ENCODE peak calls at places on chromosomes 16 and 17, in six cellular contexts. F is effector CD4-positive, alpha-beta T cell; K is GM23338; P is ascending aorta; G is G401; U is NCI-H1436 treated with DMSO at 0.1 percent for 48 hours. I is an unnamed sample.

GRCh38 chr17:35713069-35713728 is 18.2 kb upstream of the RASL10B start:
- DNase-seq in F (no peak), K (no peak), P (peak), G (no peak), U (no peak), I (no peak)

GRCh38 chr16:9364721-9365693 is 273.6 kb downstream of the HAPSTR1 start:
- DNase-seq in F (no peak), K (no peak), P (peak), G (peak), U (no peak), I (no peak)

GRCh38 chr16:89581045-89581695 is 5.6 kb downstream of the CPNE7 start:
- DNase-seq in F (no peak), K (no peak), P (no peak), G (no peak), U (no peak), I (no peak)

GRCh38 chr16:89047331-89048086 is 46.1 kb upstream of the ACSF3 start:
- DNase-seq in F (no peak), K (no peak), P (no peak), G (no peak), U (no peak), I (no peak)

GRCh38 chr17:42519546-42520444 is 16.2 kb upstream of the NAGLU start:
- DNase-seq in F (no peak), K (peak), P (peak), G (peak), U (no peak), I (no peak)

GRCh38 chr16:68370921-68371651 is 60.3 kb downstream of the PRMT7 start:
- DNase-seq in F (no peak), K (no peak), P (no peak), G (no peak), U (no peak), I (no peak)

GRCh38 chr16:47939690-47940089 is 216.1 kb downstream of the ABCC12 start:
- DNase-seq in F (no peak), K (no peak), P (no peak), G (no peak), U (no peak), I (no peak)

GRCh38 chr16:89402962-89403361 is 87.4 kb downstream of the ANKRD11 start:
- DNase-seq in F (no peak), K (no peak), P (no peak), G (no peak), U (no peak), I (no peak)

GRCh38 chr17:40312131-40312731 is 3.3 kb downstream of the RARA start:
- DNase-seq in F (no peak), K (no peak), P (peak), G (peak), U (no peak), I (no peak)

GRCh38 chr16:81625544-81626152 is 153.4 kb upstream of the PLCG2 start:
- DNase-seq in F (no peak), K (no peak), P (peak), G (peak), U (no peak), I (no peak)

GRCh38 chr17:76441681-76442340 is 11.1 kb downstream of the UBE2O start:
- DNase-seq in F (no peak), K (peak), P (no peak), G (no peak), U (no peak), I (no peak)

GRCh38 chr17:38733315-38734234 is 3.4 kb downstream of the CISD3 start:
- DNase-seq in F (no peak), K (peak), P (no peak), G (peak), U (no peak), I (no peak)

GRCh38 chr17:72176902-72177660 is 56.3 kb downstream of the SOX9 start:
- DNase-seq in F (no peak), K (peak), P (no peak), G (no peak), U (no peak), I (no peak)

GRCh38 chr17:39062846-39063680 is 88.4 kb downstream of the PLXDC1 start:
- DNase-seq in F (no peak), K (peak), P (no peak), G (no peak), U (no peak), I (no peak)

I was measured in NCI-H1048.